ENCODE peak calls at places on chromosomes 5 and 9, in seven cellular contexts. H is immature natural killer cell; P is ecto neural progenitor cell; B is GM23248; Y is SW 1271; X is stimulated activated CD8-positive, alpha-beta memory T cell treated with anti-CD3 and anti-CD28 coated beads, Interleukin-15, amount 100 ng/mL, for 1 hour; O is HT-29. F is an unnamed sample.

GRCh38 chr9:127982912-127983311 is 2.1 kb upstream of the EEIG1 start:
- DNase-seq in H (no peak), P (peak; percentile 38), B (no peak), Y (no peak), X (no peak), O (peak; percentile 1), F (no peak)

GRCh38 chr9:34744295-34745221 is 34.6 kb upstream of the CCL21 start:
- DNase-seq in H (no peak), P (no peak), B (peak; percentile 72), Y (no peak), X (no peak), O (peak; percentile 25), F (no peak)

GRCh38 chr5:130034872-130035271 is 130.6 kb downstream of the CHSY3 start:
- DNase-seq in H (no peak), P (no peak), B (peak; percentile 24), Y (no peak), X (no peak), O (no peak), F (no peak)

GRCh38 chr9:91571036-91571435 is 147.4 kb upstream of the NFIL3 start:
- DNase-seq in H (no peak), P (no peak), B (no peak), Y (no peak), X (no peak), O (no peak), F (no peak)

GRCh38 chr5:121976979-121977378 is 15.2 kb downstream of the SRFBP1 start:
- DNase-seq in H (no peak), P (no peak), B (peak; percentile 46), Y (no peak), X (no peak), O (no peak), F (no peak)

GRCh38 chr5:166834246-166834645 is 1457.2 kb upstream of the WWC1 start:
- DNase-seq in H (no peak), P (no peak), B (no peak), Y (no peak), X (no peak), O (no peak), F (no peak)

GRCh38 chr9:99762470-99762869 is 59.2 kb upstream of the NR4A3 start:
- DNase-seq in H (no peak), P (no peak), B (no peak), Y (no peak), X (no peak), O (no peak), F (no peak)

GRCh38 chr9:5854032-5854792 is 21.3 kb upstream of the ERMP1 start:
- DNase-seq in H (no peak), P (no peak), B (no peak), Y (no peak), X (no peak), O (no peak), F (no peak)

GRCh38 chr5:129135633-129136032 is 41.1 kb downstream of the ISOC1 start:
- DNase-seq in H (no peak), P (no peak), B (no peak), Y (no peak), X (no peak), O (peak; percentile 55), F (peak; percentile 21)

GRCh38 chr5:33788922-33789321 is 102.9 kb downstream of the ADAMTS12 start:
- DNase-seq in H (no peak), P (no peak), B (peak; percentile 99), Y (peak; percentile 42), X (no peak), O (no peak), F (no peak)

GRCh38 chr9:115847245-115847644 is 306.3 kb upstream of the PAPPA start:
- DNase-seq in H (no peak), P (no peak), B (peak; percentile 83), Y (no peak), X (no peak), O (no peak), F (no peak)

GRCh38 chr5:9691261-9691660 is 61.1 kb upstream of the TAS2R1 start:
- DNase-seq in H (no peak), P (no peak), B (no peak), Y (no peak), X (no peak), O (no peak), F (no peak)

GRCh38 chr9:132780230-132781007 is 97.7 kb downstream of the AK8 start:
- DNase-seq in H (no peak), P (no peak), B (no peak), Y (no peak), X (no peak), O (no peak), F (no peak)

GRCh38 chr5:159550951-159551350 is 220.7 kb upstream of the IL12B start:
- DNase-seq in H (no peak), P (no peak), B (no peak), Y (no peak), X (no peak), O (no peak), F (no peak)

GRCh38 chr9:127865645-127866464 is 11.4 kb upstream of the ENG start:
- DNase-seq in H (no peak), P (no peak), B (no peak), Y (no peak), X (no peak), O (no peak), F (no peak)

GRCh38 chr5:35046754-35047153 is 995 bp downstream of the AGXT2 start:
- DNase-seq in H (no peak), P (no peak), B (peak; percentile 97), Y (no peak), X (no peak), O (no peak), F (no peak)

GRCh38 chr5:111394580-111394979 is 117.8 kb downstream of the STARD4 start:
- DNase-seq in H (no peak), P (no peak), B (peak; percentile 87), Y (no peak), X (no peak), O (no peak), F (no peak)

GRCh38 chr5:116507051-116507537 is 67.5 kb downstream of the SEMA6A start:
- DNase-seq in H (no peak), P (no peak), B (peak; percentile 47), Y (no peak), X (no peak), O (no peak), F (no peak)

GRCh38 chr5:59764361-59764760 is 129.2 kb downstream of the PDE4D start:
- DNase-seq in H (no peak), P (no peak), B (no peak), Y (no peak), X (no peak), O (no peak), F (no peak)

GRCh38 chr5:179154991-179155955 is 95.1 kb downstream of the ZNF354C start:
- DNase-seq in H (no peak), P (no peak), B (no peak), Y (no peak), X (no peak), O (no peak), F (no peak)

GRCh38 chr5:93100433-93100832 is 480.6 kb downstream of the NR2F1-AS1 start:
- DNase-seq in H (no peak), P (no peak), B (peak; percentile 68), Y (no peak), X (no peak), O (peak; percentile 45), F (no peak)

GRCh38 chr9:14221558-14221957 is 92.4 kb downstream of the NFIB start:
- DNase-seq in H (no peak), P (no peak), B (peak; percentile 84), Y (no peak), X (no peak), O (peak; percentile 52), F (peak; percentile 14)

GRCh38 chr9:89597711-89598707 is 6.8 kb upstream of the GADD45G start:
- DNase-seq in H (peak; percentile 31), P (peak; percentile 60), B (peak; percentile 68), Y (no peak), X (no peak), O (peak; percentile 89), F (peak; percentile 46)

GRCh38 chr9:36625006-36625600 is 52.4 kb downstream of the MELK start:
- DNase-seq in H (no peak), P (no peak), B (peak; percentile 90), Y (no peak), X (no peak), O (no peak), F (no peak)

GRCh38 chr9:34332370-34332964 is 3.1 kb downstream of the NUDT2 start:
- DNase-seq in H (no peak), P (no peak), B (peak; percentile 61), Y (no peak), X (no peak), O (peak; percentile 69), F (peak; percentile 60)

GRCh38 chr5:71924980-71925379 is 182.3 kb upstream of the MAP1B start:
- DNase-seq in H (no peak), P (no peak), B (peak; percentile 70), Y (no peak), X (no peak), O (peak; percentile 40), F (no peak)

GRCh38 chr5:45454114-45454513 is 242.1 kb downstream of the HCN1 start:
- DNase-seq in H (no peak), P (no peak), B (peak; percentile 14), Y (peak; percentile 10), X (no peak), O (peak; percentile 51), F (no peak)

GRCh38 chr9:2722715-2723114 is 5.4 kb downstream of the KCNV2 start:
- DNase-seq in H (no peak), P (no peak), B (peak; percentile 68), Y (no peak), X (no peak), O (no peak), F (peak; percentile 7)

F was measured in HepG2.